ENCODE peak calls at places on chromosomes 7 and 10, in seven cellular contexts. R is HuH-7.5; C is GM19239; Z is HTR-8/SVneo; V is nucleus accumbens; S is endothelial cell; U is stimulated activated naive B cell treated with anti-CD40 and anti-IgM and Interleukin-4, amounts not matched to agents 10 μg/mL and 1 μg/mL and 100 μg/mL, for 72 hours. Y is an unnamed sample.

GRCh38 chr10:116688241-116688711 is 54.1 kb downstream of the HSPA12A start:
- DNase-seq in R (no peak), C (no peak), Z (no peak), V (no peak), S (no peak), U (no peak), Y (no peak)

GRCh38 chr10:59627366-59628018 is 82.2 kb downstream of the SLC16A9 start:
- DNase-seq in R (no peak), C (no peak), Z (no peak), V (no peak), S (no peak), U (no peak), Y (no peak)

GRCh38 chr10:78059916-78060315 is 26.3 kb downstream of the RPS24 start:
- DNase-seq in R (no peak), C (no peak), Z (no peak), V (no peak), S (no peak), U (no peak), Y (no peak)

GRCh38 chr10:32244421-32245207 is 102.3 kb downstream of the EPC1 start:
- DNase-seq in R (no peak), C (no peak), Z (no peak), V (no peak), S (no peak), U (no peak), Y (no peak)

GRCh38 chr7:127911968-127912511 is 119.2 kb downstream of the LRRC4 start:
- DNase-seq in R (no peak), C (no peak), Z (no peak), V (no peak), S (no peak), U (no peak), Y (no peak)

GRCh38 chr10:63107943-63108437 is 25.1 kb upstream of the NRBF2 start:
- DNase-seq in R (no peak), C (no peak), Z (no peak), V (no peak), S (no peak), U (no peak), Y (no peak)

GRCh38 chr7:73876973-73877372 is 16.0 kb downstream of the TMEM270 start:
- DNase-seq in R (no peak), C (no peak), Z (no peak), V (no peak), S (no peak), U (no peak), Y (no peak)

GRCh38 chr7:22008011-22008410 is 62.3 kb upstream of the CDCA7L start:
- DNase-seq in R (no peak), C (no peak), Z (no peak), V (no peak), S (no peak), U (no peak), Y (no peak)

GRCh38 chr10:23106508-23106907 is 11.1 kb downstream of the MSRB2 start:
- DNase-seq in R (no peak), C (no peak), Z (no peak), V (no peak), S (no peak), U (no peak), Y (no peak)

Y was measured in globus pallidus.